ENCODE peak calls at places on chromosome 19, in four cellular contexts. U, E, J and N are unnamed samples.

GRCh38 chr19:15210323-15210774 is 9.6 kb upstream of the NOTCH3 start:
- DNase-seq in U (no peak), E (no peak), J (peak; percentile 68), N (no peak)

GRCh38 chr19:45814851-45815481 is at the start of gene RSPH6A:
- DNase-seq in U (no peak), E (no peak), J (no peak), N (no peak)

GRCh38 chr19:5358173-5358800 is 17.7 kb upstream of the PTPRS start:
- DNase-seq in U (peak; percentile 31), E (no peak), J (no peak), N (no peak)

GRCh38 chr19:30049844-30050667 is 108.0 kb downstream of the URI1 start:
- DNase-seq in U (no peak), E (no peak), J (no peak), N (no peak)

GRCh38 chr19:39082745-39083598 is 1.2 kb upstream of the ACP7 start:
- DNase-seq in U (no peak), E (no peak), J (no peak), N (no peak)

GRCh38 chr19:53511933-53512374 is 26.0 kb upstream of the ZNF331 start:
- DNase-seq in U (peak; percentile 28), E (no peak), J (peak; percentile 13), N (peak; percentile 10)

GRCh38 chr19:47499371-47499770 is 15.4 kb upstream of the KPTN start:
- DNase-seq in U (no peak), E (no peak), J (no peak), N (no peak)

GRCh38 chr19:13781547-13781946 is 7.3 kb downstream of the C19orf53 start:
- DNase-seq in U (peak; percentile 55), E (peak; percentile 52), J (peak; percentile 83), N (peak; percentile 79)

GRCh38 chr19:48508729-48509310 is 2.8 kb downstream of the LMTK3 start:
- DNase-seq in U (no peak), E (no peak), J (no peak), N (no peak)

GRCh38 chr19:47389150-47389556 is 30.2 kb downstream of the MEIS3 start:
- DNase-seq in U (no peak), E (no peak), J (no peak), N (no peak)

GRCh38 chr19:47190167-47190727 is 40.8 kb downstream of the BBC3 start:
- DNase-seq in U (no peak), E (no peak), J (peak; percentile 14), N (peak; percentile 65)

GRCh38 chr19:5257155-5258045 is 83.2 kb downstream of the PTPRS start:
- DNase-seq in U (no peak), E (no peak), J (no peak), N (no peak)

GRCh38 chr19:40392894-40393517 is 3.0 kb upstream of the HIPK4 start:
- DNase-seq in U (no peak), E (peak; percentile 29), J (peak; percentile 37), N (no peak)

GRCh38 chr19:17079710-17080440 is 4.3 kb downstream of the MYO9B start:
- DNase-seq in U (peak; percentile 19), E (no peak), J (peak; percentile 96), N (no peak)

GRCh38 chr19:10290876-10291553 is 1.3 kb downstream of the ICAM5 start:
- DNase-seq in U (peak; percentile 64), E (no peak), J (peak; percentile 64), N (no peak)

GRCh38 chr19:1871630-1872029 is 8.3 kb upstream of the KLF16 start:
- DNase-seq in U (no peak), E (no peak), J (no peak), N (no peak)

GRCh38 chr19:41968751-41969150 is 9.6 kb upstream of the RABAC1 start:
- DNase-seq in U (no peak), E (no peak), J (no peak), N (no peak)